ENCODE peak calls at places on chromosomes 16 and 17, in five cellular contexts. N, F, V, W and K are unnamed samples.
A peak's percentile ranks its signal among the peaks of the same experiment; 100 is the strongest.

GRCh38 chr17:27572665-27573064 is 58.3 kb upstream of the LGALS9 start:
- DNase-seq in W (no peak), F (no peak), V (no peak), N (no peak), K (no peak)

GRCh38 chr16:15493416-15494181 is 59.2 kb downstream of the BMERB1 start:
- DNase-seq in W (no peak), F (no peak), V (no peak), N (no peak), K (no peak)

GRCh38 chr17:17943281-17943984 is 28.8 kb downstream of the TOM1L2 start:
- DNase-seq in N (no peak), W (no peak), V (no peak), F (no peak), K (no peak)

GRCh38 chr16:69338557-69339288 is 641 bp downstream of the COG8 start:
- DNase-seq in N (no peak), F (no peak), W (no peak), V (no peak), K (no peak)

GRCh38 chr17:40325156-40326013 is 16.4 kb downstream of the RARA start:
- DNase-seq in V (no peak), F (no peak), W (no peak), N (no peak), K (no peak)

GRCh38 chr17:81217531-81217930 is 5.2 kb downstream of the CEP131 start:
- DNase-seq in N (no peak), F (no peak), V (no peak), W (no peak), K (no peak)

GRCh38 chr16:89113661-89114060 is 20.0 kb downstream of the ACSF3 start:
- DNase-seq in N (no peak), F (no peak), W (no peak), V (no peak), K (no peak)

GRCh38 chr16:54928421-54929089 is 2.1 kb upstream of the IRX5 start:
- DNase-seq in F (peak; percentile 55), W (no peak), N (no peak), V (no peak), K (peak; percentile 45)

GRCh38 chr16:86257546-86257945 is 252.8 kb upstream of the FOXF1 start:
- DNase-seq in F (no peak), W (no peak), N (no peak), V (no peak), K (no peak)

GRCh38 chr16:50202926-50203624 is 50.0 kb downstream of the TENT4B start:
- DNase-seq in W (no peak), N (no peak), V (peak; percentile 92), F (no peak), K (peak; percentile 43)
- TF ChIP-seq SUZ12 in W (no peak), N (no peak), V (no peak), F (no peak), K (no peak)

GRCh38 chr17:49875690-49876089 is 27.8 kb upstream of the TAC4 start:
- DNase-seq in N (peak; percentile 36), V (no peak), F (no peak), W (no peak), K (no peak)
- TF ChIP-seq SUZ12 in N (no peak), V (no peak), F (no peak), W (no peak), K (no peak)

GRCh38 chr16:48531011-48531962 is 78.7 kb downstream of the N4BP1 start:
- DNase-seq in N (no peak), V (no peak), F (no peak), W (no peak), K (no peak)
- TF ChIP-seq SUZ12 in N (no peak), V (no peak), F (no peak), W (no peak), K (no peak)

DNA sequence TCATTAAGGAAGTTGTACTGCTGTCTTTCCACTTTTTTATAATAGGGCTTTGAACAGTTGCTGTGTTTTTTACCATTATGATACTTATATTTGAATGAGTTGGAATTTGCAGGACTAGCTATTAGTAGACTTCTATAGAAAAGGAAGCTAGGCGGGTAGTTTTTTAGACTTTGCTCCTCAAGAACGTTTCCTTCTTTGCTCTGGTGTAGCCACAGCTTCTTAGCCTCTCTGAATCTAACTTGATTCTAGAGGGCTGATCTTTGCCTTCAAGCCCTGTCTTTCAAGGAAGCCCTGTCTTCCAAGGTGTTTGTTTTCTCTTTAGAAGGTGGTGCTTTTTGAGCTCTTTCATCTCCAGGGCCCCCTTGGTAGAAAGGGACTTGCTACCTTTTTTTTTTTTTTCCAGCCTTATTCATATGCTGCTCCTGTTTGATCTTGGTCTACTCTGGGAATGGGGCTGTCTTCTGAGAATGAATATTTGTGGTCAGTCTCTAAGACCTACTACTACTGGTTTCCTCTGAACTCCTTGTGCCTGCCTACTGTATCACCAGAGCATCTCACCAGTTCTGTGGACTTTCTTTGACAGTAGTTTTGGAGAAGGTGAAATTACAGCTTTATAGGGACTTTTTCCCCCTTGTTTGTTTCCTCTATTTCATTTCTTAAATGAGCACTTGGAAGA is 52.3 kb upstream of the RASL10B start:
- DNase-seq in F (no peak), V (no peak), N (no peak), W (no peak), K (no peak)
- TF ChIP-seq SUZ12 in F (no peak), V (no peak), N (no peak), W (no peak), K (no peak)

DNA sequence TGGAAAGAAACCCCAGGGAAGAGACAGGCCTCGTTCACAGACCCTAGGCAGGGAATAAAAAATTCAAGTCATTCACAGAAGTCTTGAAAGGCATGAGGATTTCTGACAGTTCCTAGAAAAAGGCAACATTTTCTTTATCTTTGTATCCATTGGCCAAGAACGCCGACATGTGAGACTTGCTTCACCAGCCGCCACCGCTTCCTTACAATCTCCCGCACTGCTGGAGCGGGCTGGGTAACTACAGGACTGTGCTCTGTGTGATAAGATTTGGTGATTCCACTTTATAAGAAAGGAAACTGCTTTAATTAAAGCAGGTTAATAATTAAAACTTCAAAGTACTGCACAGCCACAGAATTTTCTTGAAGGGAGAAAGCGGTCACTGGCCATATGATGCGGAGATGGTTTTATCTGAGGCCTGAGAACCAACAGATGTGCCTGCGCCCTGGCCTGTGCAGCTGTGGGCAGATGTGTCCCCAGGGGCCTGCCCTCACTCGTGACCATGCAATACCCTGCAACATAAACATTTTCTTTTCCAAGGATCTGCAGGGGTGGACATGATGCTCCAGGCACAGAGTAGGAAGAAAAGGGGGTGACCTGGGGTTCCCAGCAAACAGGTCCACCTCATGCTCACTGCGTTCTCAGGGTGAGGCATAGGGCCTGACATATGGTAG is 13.0 kb upstream of the LGALS3BP start:
- DNase-seq in N (no peak), F (no peak), W (no peak), V (no peak), K (no peak)
- TF ChIP-seq SUZ12 in N (no peak), F (no peak), W (no peak), V (no peak), K (no peak)

GRCh38 chr16:31502981-31503380 is 5.2 kb downstream of the RUSF1 start:
- DNase-seq in F (no peak), V (no peak), W (no peak), N (no peak), K (no peak)
- TF ChIP-seq SUZ12 in F (no peak), V (no peak), W (no peak), N (no peak), K (no peak)

DNA sequence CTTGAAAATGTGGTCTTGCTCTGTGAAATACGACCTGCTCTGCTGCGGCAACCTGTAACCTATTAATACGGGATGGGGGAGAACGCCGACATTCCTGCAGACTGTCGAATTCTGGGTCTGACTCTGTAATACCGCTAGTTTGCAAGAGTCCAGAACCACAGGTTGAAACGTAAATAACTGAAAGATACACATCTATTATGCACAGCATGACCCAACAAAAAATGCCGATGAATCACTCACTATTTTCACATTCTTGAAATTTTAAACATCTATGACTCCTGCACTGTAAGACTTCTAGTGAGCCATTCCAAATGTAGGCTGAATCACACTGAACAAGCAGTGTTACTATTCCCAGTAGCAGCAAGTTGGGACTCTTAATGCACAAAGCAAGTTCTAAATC is 20.4 kb downstream of the VPS53 start:
- DNase-seq in W (no peak), V (no peak), F (no peak), N (no peak), K (no peak)
- TF ChIP-seq SUZ12 in W (no peak), V (no peak), F (no peak), N (no peak), K (no peak)